ENCODE peak calls at places on chromosome 1, in eight cellular contexts. One of them, this sample, is unnamed.

GRCh38 chr1:17668195-17668594 is 86.9 kb upstream of the ACTL8 start:
- DNase-seq in iPS-NIHi11: no peak
- DNase-seq in CD4-positive, alpha-beta T cell: no peak
- DNase-seq in Right ventricle myocardium superior: no peak
- DNase-seq in T-helper 1 cell: no peak
- DNase-seq in substantia nigra: no peak
- DNase-seq in NCI-H1436: no peak
- DNase-seq in NCI-H2107: no peak
- DNase-seq in this sample: no peak

GRCh38 chr1:159900086-159900680 is at the start of gene CFAP45:
- DNase-seq in iPS-NIHi11: peak
- DNase-seq in CD4-positive, alpha-beta T cell: no peak
- DNase-seq in Right ventricle myocardium superior: peak
- DNase-seq in T-helper 1 cell: no peak
- DNase-seq in substantia nigra: no peak
- DNase-seq in NCI-H1436: peak
- DNase-seq in NCI-H2107: peak
- DNase-seq in this sample: peak

GRCh38 chr1:91707114-91707889 is 178.6 kb downstream of the TGFBR3 start:
- DNase-seq in iPS-NIHi11: no peak
- DNase-seq in CD4-positive, alpha-beta T cell: no peak
- DNase-seq in Right ventricle myocardium superior: peak
- DNase-seq in T-helper 1 cell: no peak
- DNase-seq in substantia nigra: no peak
- DNase-seq in NCI-H1436: no peak
- DNase-seq in NCI-H2107: no peak
- DNase-seq in this sample: no peak

GRCh38 chr1:204746838-204747442 is 61.4 kb upstream of the LRRN2 start:
- DNase-seq in iPS-NIHi11: peak
- DNase-seq in CD4-positive, alpha-beta T cell: peak
- DNase-seq in Right ventricle myocardium superior: no peak
- DNase-seq in T-helper 1 cell: peak
- DNase-seq in substantia nigra: no peak
- DNase-seq in NCI-H1436: peak
- DNase-seq in NCI-H2107: no peak
- DNase-seq in this sample: peak

GRCh38 chr1:3282656-3283430 is 171.6 kb upstream of the ARHGEF16 start:
- DNase-seq in iPS-NIHi11: no peak
- DNase-seq in CD4-positive, alpha-beta T cell: no peak
- DNase-seq in Right ventricle myocardium superior: no peak
- DNase-seq in T-helper 1 cell: no peak
- DNase-seq in substantia nigra: no peak
- DNase-seq in NCI-H1436: no peak
- DNase-seq in NCI-H2107: no peak
- DNase-seq in this sample: no peak

GRCh38 chr1:99943238-99943794 is 26.5 kb upstream of the SLC35A3 start:
- DNase-seq in iPS-NIHi11: no peak
- DNase-seq in CD4-positive, alpha-beta T cell: no peak
- DNase-seq in Right ventricle myocardium superior: no peak
- DNase-seq in T-helper 1 cell: no peak
- DNase-seq in substantia nigra: no peak
- DNase-seq in NCI-H1436: peak
- DNase-seq in NCI-H2107: peak
- DNase-seq in this sample: peak

GRCh38 chr1:52238887-52239707 is 97.2 kb downstream of the ZFYVE9 start:
- DNase-seq in iPS-NIHi11: no peak
- DNase-seq in CD4-positive, alpha-beta T cell: no peak
- DNase-seq in Right ventricle myocardium superior: no peak
- DNase-seq in T-helper 1 cell: no peak
- DNase-seq in substantia nigra: no peak
- DNase-seq in NCI-H1436: no peak
- DNase-seq in NCI-H2107: no peak
- DNase-seq in this sample: no peak

GRCh38 chr1:111332190-111332589 is 41.5 kb downstream of the CHIA start:
- DNase-seq in iPS-NIHi11: no peak
- DNase-seq in CD4-positive, alpha-beta T cell: no peak
- DNase-seq in Right ventricle myocardium superior: no peak
- DNase-seq in T-helper 1 cell: no peak
- DNase-seq in substantia nigra: no peak
- DNase-seq in NCI-H1436: no peak
- DNase-seq in NCI-H2107: no peak
- DNase-seq in this sample: no peak

GRCh38 chr1:46246548-46247432 is 773 bp upstream of the RAD54L start:
- DNase-seq in iPS-NIHi11: peak
- DNase-seq in CD4-positive, alpha-beta T cell: no peak
- DNase-seq in Right ventricle myocardium superior: peak
- DNase-seq in T-helper 1 cell: peak
- DNase-seq in substantia nigra: no peak
- DNase-seq in NCI-H1436: peak
- DNase-seq in NCI-H2107: no peak
- DNase-seq in this sample: no peak

This sample was measured in SK-N-DZ.